ENCODE peak calls at places on chromosome 14, in nine cellular contexts. One of them, this sample, is unnamed.

GRCh38 chr14:65226824-65227604 is 124.7 kb upstream of the MAX start:
- DNase-seq in GM12864: no peak
- DNase-seq in astrocyte of the cerebellum: no peak
- DNase-seq in bronchial epithelial cell: peak; percentile 60
- DNase-seq in cardiac fibroblast: peak; percentile 55
- DNase-seq in thoracic aorta: no peak
- DNase-seq in PC-3: peak; percentile 94
- DNase-seq in CD8-positive, alpha-beta memory T cell: no peak
- DNase-seq in tibial nerve: no peak
- DNase-seq in this sample: no peak

GRCh38 chr14:69263771-69264170 is 3.8 kb downstream of the GALNT16 start:
- DNase-seq in GM12864: no peak
- DNase-seq in PC-3: no peak
- DNase-seq in astrocyte of the cerebellum: no peak
- DNase-seq in CD8-positive, alpha-beta memory T cell: no peak
- DNase-seq in thoracic aorta: no peak
- DNase-seq in bronchial epithelial cell: no peak
- DNase-seq in tibial nerve: no peak
- DNase-seq in cardiac fibroblast: no peak
- DNase-seq in this sample: no peak

GRCh38 chr14:83733670-83734069 is 1796.3 kb upstream of the FLRT2 start:
- DNase-seq in CD8-positive, alpha-beta memory T cell: no peak
- DNase-seq in cardiac fibroblast: no peak
- DNase-seq in bronchial epithelial cell: no peak
- DNase-seq in GM12864: no peak
- DNase-seq in astrocyte of the cerebellum: no peak
- DNase-seq in thoracic aorta: no peak
- DNase-seq in tibial nerve: no peak
- DNase-seq in PC-3: no peak
- DNase-seq in this sample: no peak

GRCh38 chr14:29668201-29668600 is 259.4 kb downstream of the PRKD1 start:
- DNase-seq in tibial nerve: no peak
- DNase-seq in cardiac fibroblast: no peak
- DNase-seq in astrocyte of the cerebellum: no peak
- DNase-seq in bronchial epithelial cell: no peak
- DNase-seq in CD8-positive, alpha-beta memory T cell: no peak
- DNase-seq in GM12864: no peak
- DNase-seq in thoracic aorta: no peak
- DNase-seq in PC-3: no peak
- DNase-seq in this sample: no peak

GRCh38 chr14:41297961-41298690 is 308.6 kb upstream of the LRFN5 start:
- DNase-seq in tibial nerve: no peak
- DNase-seq in PC-3: peak; percentile 29
- DNase-seq in astrocyte of the cerebellum: no peak
- DNase-seq in thoracic aorta: no peak
- DNase-seq in cardiac fibroblast: no peak
- DNase-seq in bronchial epithelial cell: no peak
- DNase-seq in CD8-positive, alpha-beta memory T cell: no peak
- DNase-seq in GM12864: no peak
- DNase-seq in this sample: no peak

GRCh38 chr14:30921305-30921704 is 46.9 kb downstream of the COCH start:
- DNase-seq in astrocyte of the cerebellum: no peak
- DNase-seq in cardiac fibroblast: peak; percentile 36
- DNase-seq in CD8-positive, alpha-beta memory T cell: no peak
- DNase-seq in GM12864: no peak
- DNase-seq in bronchial epithelial cell: peak; percentile 28
- DNase-seq in tibial nerve: no peak
- DNase-seq in thoracic aorta: no peak
- DNase-seq in PC-3: no peak
- DNase-seq in this sample: no peak

GRCh38 chr14:54200726-54201125 is 196.1 kb upstream of the CDKN3 start:
- DNase-seq in PC-3: no peak
- DNase-seq in GM12864: no peak
- DNase-seq in CD8-positive, alpha-beta memory T cell: no peak
- DNase-seq in bronchial epithelial cell: peak; percentile 53
- DNase-seq in thoracic aorta: no peak
- DNase-seq in cardiac fibroblast: peak; percentile 62
- DNase-seq in tibial nerve: no peak
- DNase-seq in astrocyte of the cerebellum: no peak
- DNase-seq in this sample: no peak

GRCh38 chr14:65833256-65833880 is 420.8 kb downstream of the FUT8 start:
- DNase-seq in PC-3: no peak
- DNase-seq in bronchial epithelial cell: no peak
- DNase-seq in astrocyte of the cerebellum: no peak
- DNase-seq in cardiac fibroblast: no peak
- DNase-seq in GM12864: no peak
- DNase-seq in CD8-positive, alpha-beta memory T cell: no peak
- DNase-seq in tibial nerve: no peak
- DNase-seq in thoracic aorta: no peak
- DNase-seq in this sample: no peak

GRCh38 chr14:75254901-75255300 is 23.7 kb upstream of the FOS start:
- DNase-seq in bronchial epithelial cell: peak; percentile 92
- DNase-seq in PC-3: peak; percentile 16
- DNase-seq in astrocyte of the cerebellum: no peak
- DNase-seq in tibial nerve: no peak
- DNase-seq in cardiac fibroblast: no peak
- DNase-seq in thoracic aorta: no peak
- DNase-seq in GM12864: no peak
- DNase-seq in CD8-positive, alpha-beta memory T cell: no peak
- DNase-seq in this sample: no peak

GRCh38 chr14:53683229-53683628 is 273.4 kb downstream of the BMP4 start:
- DNase-seq in PC-3: no peak
- DNase-seq in astrocyte of the cerebellum: no peak
- DNase-seq in CD8-positive, alpha-beta memory T cell: no peak
- DNase-seq in bronchial epithelial cell: peak; percentile 46
- DNase-seq in cardiac fibroblast: no peak
- DNase-seq in thoracic aorta: no peak
- DNase-seq in tibial nerve: no peak
- DNase-seq in GM12864: no peak
- DNase-seq in this sample: no peak

GRCh38 chr14:85156319-85156718 is 373.6 kb upstream of the FLRT2 start:
- DNase-seq in cardiac fibroblast: no peak
- DNase-seq in bronchial epithelial cell: no peak
- DNase-seq in GM12864: no peak
- DNase-seq in tibial nerve: no peak
- DNase-seq in astrocyte of the cerebellum: no peak
- DNase-seq in PC-3: no peak
- DNase-seq in CD8-positive, alpha-beta memory T cell: no peak
- DNase-seq in thoracic aorta: no peak
- DNase-seq in this sample: no peak

GRCh38 chr14:105859717-105860614 is 333.6 kb downstream of the TMEM121 start:
- DNase-seq in astrocyte of the cerebellum: no peak
- DNase-seq in tibial nerve: no peak
- DNase-seq in PC-3: no peak
- DNase-seq in thoracic aorta: no peak
- DNase-seq in CD8-positive, alpha-beta memory T cell: peak; percentile 64
- DNase-seq in cardiac fibroblast: no peak
- DNase-seq in bronchial epithelial cell: no peak
- DNase-seq in GM12864: no peak
- DNase-seq in this sample: no peak

GRCh38 chr14:55221186-55221585 is 29.8 kb upstream of the DLGAP5 start:
- DNase-seq in bronchial epithelial cell: peak; percentile 74
- DNase-seq in PC-3: peak; percentile 86
- DNase-seq in CD8-positive, alpha-beta memory T cell: no peak
- DNase-seq in thoracic aorta: no peak
- DNase-seq in cardiac fibroblast: peak; percentile 79
- DNase-seq in tibial nerve: no peak
- DNase-seq in GM12864: no peak
- DNase-seq in astrocyte of the cerebellum: no peak
- DNase-seq in this sample: peak; percentile 31

GRCh38 chr14:36271939-36272907 is 48.2 kb downstream of the MBIP start:
- DNase-seq in astrocyte of the cerebellum: peak; percentile 6
- DNase-seq in thoracic aorta: no peak
- DNase-seq in cardiac fibroblast: peak; percentile 9
- DNase-seq in GM12864: no peak
- DNase-seq in PC-3: no peak
- DNase-seq in CD8-positive, alpha-beta memory T cell: no peak
- DNase-seq in tibial nerve: no peak
- DNase-seq in bronchial epithelial cell: peak; percentile 62
- DNase-seq in this sample: no peak

DNA sequence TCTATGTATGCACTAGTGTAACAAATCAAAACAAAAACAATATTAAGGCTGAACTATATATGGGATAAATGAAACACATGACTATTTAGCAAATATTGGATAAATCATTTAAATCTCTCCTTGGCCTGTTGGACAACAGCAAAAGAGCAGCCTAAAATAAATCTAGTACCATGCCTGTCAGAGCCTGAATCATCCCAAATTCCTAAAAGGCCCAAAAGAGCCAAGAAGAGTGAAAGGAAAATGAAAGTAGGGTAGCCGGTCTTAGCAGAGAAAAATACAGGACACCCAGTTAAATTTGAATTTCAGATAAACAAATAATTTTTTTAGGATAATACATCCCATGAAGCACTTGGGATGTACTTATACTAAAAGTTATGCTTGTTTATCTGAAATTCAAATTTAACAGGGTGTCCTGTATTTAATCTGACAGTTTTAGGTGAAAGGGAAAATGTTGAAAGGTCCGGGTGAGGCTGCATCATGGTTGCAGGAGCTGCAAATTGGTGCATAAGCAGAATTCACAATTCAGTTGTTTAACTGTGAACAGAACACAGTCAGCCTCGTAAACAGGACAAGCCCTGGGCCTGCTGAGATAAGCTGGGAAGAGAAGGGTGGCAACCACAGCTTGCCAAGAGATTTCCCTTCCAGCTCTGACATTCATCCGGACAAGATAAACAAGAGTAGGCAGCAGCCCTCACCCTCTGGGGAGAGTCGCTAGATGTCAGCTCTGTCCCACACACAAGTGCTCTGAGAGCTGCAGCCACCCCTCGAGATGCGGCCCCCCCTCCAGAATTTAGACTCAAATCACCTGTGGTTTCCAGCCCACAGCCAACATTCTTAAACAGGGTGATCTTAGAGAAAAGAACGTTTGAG is 30.3 kb downstream of the DMAC2L start:
- DNase-seq in GM12864: no peak
- DNase-seq in tibial nerve: peak; percentile 59
- DNase-seq in bronchial epithelial cell: peak; percentile 40
- DNase-seq in cardiac fibroblast: peak; percentile 66
- DNase-seq in thoracic aorta: no peak
- DNase-seq in PC-3: peak; percentile 86
- DNase-seq in CD8-positive, alpha-beta memory T cell: peak; percentile 21
- DNase-seq in astrocyte of the cerebellum: peak; percentile 61
- DNase-seq in this sample: no peak
- H3K4me3 ChIP-seq in GM12864: no peak overlapping the region
- H3K4me3 ChIP-seq in tibial nerve: peak overlapping the region; percentile 15
- H3K4me3 ChIP-seq in bronchial epithelial cell: no peak overlapping the region
- H3K4me3 ChIP-seq in cardiac fibroblast: no peak overlapping the region
- H3K4me3 ChIP-seq in thoracic aorta: peak overlapping the region; percentile 54
- H3K4me3 ChIP-seq in PC-3: peak overlapping the region; percentile 13
- H3K4me3 ChIP-seq in CD8-positive, alpha-beta memory T cell: no peak overlapping the region
- H3K4me3 ChIP-seq in astrocyte of the cerebellum: no peak overlapping the region
- H3K4me3 ChIP-seq in this sample: no peak overlapping the region

DNA sequence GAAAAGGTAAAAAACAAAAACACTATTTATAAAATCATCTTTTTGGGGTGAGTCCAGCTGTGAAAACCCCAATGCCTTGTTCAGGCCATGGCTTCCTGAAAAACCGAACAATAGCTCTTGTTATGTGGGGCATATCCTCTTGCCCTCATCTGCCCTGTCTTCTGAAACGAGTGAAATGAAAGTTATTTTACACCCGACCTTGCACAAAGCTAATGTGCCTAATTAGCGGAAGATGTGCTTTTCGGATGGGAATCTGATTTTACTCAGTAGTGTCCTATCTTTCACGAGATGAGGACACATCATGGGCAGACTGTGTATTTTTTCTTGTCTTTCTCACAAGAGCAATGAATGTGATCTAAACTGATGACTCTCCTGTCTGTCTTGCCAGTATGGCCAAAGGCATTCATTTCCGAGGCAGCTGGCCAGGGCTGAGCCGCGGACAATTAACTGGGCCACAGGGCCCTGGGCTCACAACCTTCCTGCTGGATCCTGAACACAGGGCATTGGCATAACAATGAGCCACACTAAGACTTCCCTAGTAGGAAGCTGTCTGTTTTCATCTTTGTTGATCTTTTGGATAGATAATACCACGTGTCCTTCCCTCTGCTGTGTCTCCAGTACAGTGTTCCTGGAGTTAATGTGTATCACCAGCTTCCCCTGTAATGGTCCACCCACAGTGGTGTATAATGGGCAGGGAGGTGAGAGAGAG is 86.0 kb upstream of the HIF1A start:
- DNase-seq in tibial nerve: no peak
- DNase-seq in thoracic aorta: no peak
- DNase-seq in cardiac fibroblast: peak; percentile 72
- DNase-seq in bronchial epithelial cell: no peak
- DNase-seq in astrocyte of the cerebellum: no peak
- DNase-seq in GM12864: no peak
- DNase-seq in CD8-positive, alpha-beta memory T cell: no peak
- DNase-seq in PC-3: peak; percentile 87
- DNase-seq in this sample: peak; percentile 45
- H3K4me3 ChIP-seq in tibial nerve: no peak overlapping the region
- H3K4me3 ChIP-seq in thoracic aorta: no peak overlapping the region
- H3K4me3 ChIP-seq in cardiac fibroblast: no peak overlapping the region
- H3K4me3 ChIP-seq in bronchial epithelial cell: no peak overlapping the region
- H3K4me3 ChIP-seq in astrocyte of the cerebellum: no peak overlapping the region
- H3K4me3 ChIP-seq in GM12864: no peak overlapping the region
- H3K4me3 ChIP-seq in CD8-positive, alpha-beta memory T cell: no peak overlapping the region
- H3K4me3 ChIP-seq in PC-3: no peak overlapping the region
- H3K4me3 ChIP-seq in this sample: no peak overlapping the region

GRCh38 chr14:96255501-96256366 is at the start of gene BDKRB1:
- DNase-seq in GM12864: no peak
- DNase-seq in tibial nerve: no peak
- DNase-seq in bronchial epithelial cell: peak; percentile 78
- DNase-seq in astrocyte of the cerebellum: no peak
- DNase-seq in thoracic aorta: no peak
- DNase-seq in CD8-positive, alpha-beta memory T cell: no peak
- DNase-seq in PC-3: peak; percentile 29
- DNase-seq in cardiac fibroblast: peak; percentile 80
- DNase-seq in this sample: no peak
- H3K4me3 ChIP-seq in GM12864: no peak within 1 kb of the TSS
- H3K4me3 ChIP-seq in tibial nerve: no peak within 1 kb of the TSS
- H3K4me3 ChIP-seq in bronchial epithelial cell: no peak within 1 kb of the TSS
- H3K4me3 ChIP-seq in astrocyte of the cerebellum: no peak within 1 kb of the TSS
- H3K4me3 ChIP-seq in thoracic aorta: no peak within 1 kb of the TSS
- H3K4me3 ChIP-seq in CD8-positive, alpha-beta memory T cell: no peak within 1 kb of the TSS
- H3K4me3 ChIP-seq in PC-3: no peak within 1 kb of the TSS
- H3K4me3 ChIP-seq in cardiac fibroblast: no peak within 1 kb of the TSS
- H3K4me3 ChIP-seq in this sample: no peak within 1 kb of the TSS

DNA sequence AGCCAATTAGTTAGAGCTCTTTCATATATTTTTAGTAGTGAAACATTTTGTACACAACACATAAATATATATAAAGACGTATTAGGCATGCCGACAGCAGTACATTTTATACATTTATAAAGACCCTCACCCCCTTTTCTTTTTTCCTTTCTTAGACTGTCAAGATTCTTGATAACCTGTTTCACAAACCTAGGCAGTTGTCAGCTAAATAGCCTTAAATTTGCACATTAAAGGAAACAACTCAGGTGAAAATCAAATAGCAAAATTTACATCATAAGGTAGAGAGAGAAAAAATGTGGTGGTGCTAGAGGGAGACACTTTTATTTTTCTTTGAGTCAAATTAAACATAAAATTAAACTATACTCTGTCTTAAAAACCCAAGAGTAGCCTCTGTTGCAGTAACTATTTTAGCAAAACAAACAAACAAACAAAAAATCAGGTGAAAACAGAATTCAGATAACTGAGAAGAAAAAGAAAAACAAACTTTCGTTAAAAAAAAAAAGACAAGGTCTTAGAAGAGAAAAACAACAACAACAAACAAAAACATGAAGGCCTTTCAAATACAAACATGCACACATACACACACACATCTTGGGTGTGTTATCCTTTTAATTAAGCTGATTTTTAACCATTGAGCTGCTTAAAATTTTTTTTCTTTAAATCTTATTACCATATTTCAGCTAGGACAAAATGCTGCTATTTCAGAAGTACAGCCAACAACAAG is 23.1 kb upstream of the SLC7A8 start:
- DNase-seq in bronchial epithelial cell: no peak
- DNase-seq in cardiac fibroblast: no peak
- DNase-seq in CD8-positive, alpha-beta memory T cell: no peak
- DNase-seq in tibial nerve: no peak
- DNase-seq in PC-3: no peak
- DNase-seq in thoracic aorta: no peak
- DNase-seq in astrocyte of the cerebellum: no peak
- DNase-seq in GM12864: no peak
- DNase-seq in this sample: no peak
- H3K4me3 ChIP-seq in bronchial epithelial cell: no peak overlapping the region
- H3K4me3 ChIP-seq in cardiac fibroblast: no peak overlapping the region
- H3K4me3 ChIP-seq in CD8-positive, alpha-beta memory T cell: no peak overlapping the region
- H3K4me3 ChIP-seq in tibial nerve: no peak overlapping the region
- H3K4me3 ChIP-seq in PC-3: no peak overlapping the region
- H3K4me3 ChIP-seq in thoracic aorta: no peak overlapping the region
- H3K4me3 ChIP-seq in astrocyte of the cerebellum: no peak overlapping the region
- H3K4me3 ChIP-seq in GM12864: no peak overlapping the region
- H3K4me3 ChIP-seq in this sample: no peak overlapping the region